ENCODE peak calls at places on chromosomes 5 and 9, in six cellular contexts. One of them, this sample, is unnamed.

GRCh38 chr9:91720746-91721705 is 229.0 kb downstream of the ROR2 start:
- DNase-seq in omental fat pad: no peak
- DNase-seq in Panc1: no peak
- DNase-seq in foreskin fibroblast: no peak
- DNase-seq in AG10803: no peak
- DNase-seq in kidney epithelial cell: no peak
- DNase-seq in this sample: no peak

GRCh38 chr5:78699565-78700143 is 51.1 kb upstream of the LHFPL2 start:
- DNase-seq in omental fat pad: no peak
- DNase-seq in Panc1: peak
- DNase-seq in foreskin fibroblast: peak
- DNase-seq in AG10803: peak
- DNase-seq in kidney epithelial cell: peak
- DNase-seq in this sample: no peak

GRCh38 chr5:119016125-119016774 is 27.9 kb upstream of the DTWD2 start:
- DNase-seq in omental fat pad: no peak
- DNase-seq in Panc1: no peak
- DNase-seq in foreskin fibroblast: no peak
- DNase-seq in AG10803: no peak
- DNase-seq in kidney epithelial cell: no peak
- DNase-seq in this sample: no peak

GRCh38 chr5:115209279-115209678 is 39.6 kb upstream of the TRIM36 start:
- DNase-seq in omental fat pad: no peak
- DNase-seq in Panc1: no peak
- DNase-seq in foreskin fibroblast: no peak
- DNase-seq in AG10803: no peak
- DNase-seq in kidney epithelial cell: no peak
- DNase-seq in this sample: no peak

GRCh38 chr5:16784088-16784487 is 152.0 kb downstream of the MYO10 start:
- DNase-seq in omental fat pad: no peak
- DNase-seq in Panc1: no peak
- DNase-seq in foreskin fibroblast: peak
- DNase-seq in AG10803: peak
- DNase-seq in kidney epithelial cell: peak
- DNase-seq in this sample: no peak

GRCh38 chr9:88672874-88673695 is 138.1 kb downstream of the NXNL2 start:
- DNase-seq in omental fat pad: no peak
- DNase-seq in Panc1: no peak
- DNase-seq in foreskin fibroblast: no peak
- DNase-seq in AG10803: no peak
- DNase-seq in kidney epithelial cell: no peak
- DNase-seq in this sample: no peak

GRCh38 chr5:136028782-136029742 is at the start of gene TGFBI:
- DNase-seq in omental fat pad: no peak
- DNase-seq in Panc1: no peak
- DNase-seq in foreskin fibroblast: peak
- DNase-seq in AG10803: peak
- DNase-seq in kidney epithelial cell: no peak
- DNase-seq in this sample: no peak

GRCh38 chr9:116499986-116500871 is 186.9 kb upstream of the TRIM32 start:
- DNase-seq in omental fat pad: no peak
- DNase-seq in Panc1: no peak
- DNase-seq in foreskin fibroblast: peak
- DNase-seq in AG10803: peak
- DNase-seq in kidney epithelial cell: peak
- DNase-seq in this sample: no peak

GRCh38 chr5:126003309-126003708 is 419.9 kb upstream of the GRAMD2B start:
- DNase-seq in omental fat pad: no peak
- DNase-seq in Panc1: no peak
- DNase-seq in foreskin fibroblast: peak
- DNase-seq in AG10803: peak
- DNase-seq in kidney epithelial cell: no peak
- DNase-seq in this sample: no peak

GRCh38 chr5:55994502-55994997 is at the start of gene IL6ST:
- DNase-seq in omental fat pad: peak
- DNase-seq in Panc1: no peak
- DNase-seq in foreskin fibroblast: peak
- DNase-seq in AG10803: peak
- DNase-seq in kidney epithelial cell: no peak
- DNase-seq in this sample: no peak
- TF ChIP-seq CTCF in omental fat pad: no peak
- TF ChIP-seq CTCF in Panc1: no peak
- TF ChIP-seq CTCF in foreskin fibroblast: no peak
- TF ChIP-seq CTCF in AG10803: no peak
- TF ChIP-seq CTCF in kidney epithelial cell: no peak
- TF ChIP-seq CTCF in this sample: no peak

GRCh38 chr5:138149530-138149929 is 10.3 kb upstream of the NME5 start:
- DNase-seq in omental fat pad: no peak
- DNase-seq in Panc1: no peak
- DNase-seq in foreskin fibroblast: peak
- DNase-seq in AG10803: no peak
- DNase-seq in kidney epithelial cell: no peak
- DNase-seq in this sample: no peak
- TF ChIP-seq CTCF in omental fat pad: no peak
- TF ChIP-seq CTCF in Panc1: no peak
- TF ChIP-seq CTCF in foreskin fibroblast: no peak
- TF ChIP-seq CTCF in AG10803: no peak
- TF ChIP-seq CTCF in kidney epithelial cell: no peak
- TF ChIP-seq CTCF in this sample: no peak

DNA sequence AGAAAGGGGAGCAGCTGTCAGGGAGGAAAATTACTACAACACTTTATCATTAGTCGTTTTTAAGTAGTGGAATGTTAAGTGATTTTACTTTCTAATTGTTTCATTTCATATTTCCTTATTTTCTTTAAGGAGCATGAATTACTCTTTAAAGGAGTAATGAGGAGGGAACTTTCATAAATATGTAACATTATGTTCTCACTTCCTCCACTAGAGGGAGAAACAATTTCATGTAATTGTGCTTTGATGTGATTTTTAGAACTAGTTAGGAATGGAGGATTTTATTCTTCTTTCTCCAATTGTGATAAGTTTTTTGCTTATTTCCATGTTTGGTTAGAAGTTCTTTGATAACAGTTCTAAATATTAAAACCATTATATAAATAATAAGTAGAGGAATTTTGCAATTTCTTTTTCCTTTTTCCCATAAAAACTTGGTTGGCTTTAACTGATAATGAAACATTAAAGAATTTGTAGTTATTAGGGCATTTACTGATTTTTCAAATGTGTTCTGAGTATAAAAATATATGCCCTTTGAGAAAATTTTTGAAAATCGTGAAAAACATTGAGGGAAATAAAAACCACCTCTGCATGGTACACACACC is 25.6 kb downstream of the CEP78 start:
- DNase-seq in omental fat pad: no peak
- DNase-seq in Panc1: no peak
- DNase-seq in foreskin fibroblast: peak
- DNase-seq in AG10803: peak
- DNase-seq in kidney epithelial cell: no peak
- DNase-seq in this sample: no peak
- TF ChIP-seq CTCF in omental fat pad: no peak
- TF ChIP-seq CTCF in Panc1: peak
- TF ChIP-seq CTCF in foreskin fibroblast: peak
- TF ChIP-seq CTCF in AG10803: peak
- TF ChIP-seq CTCF in kidney epithelial cell: peak
- TF ChIP-seq CTCF in this sample: peak

GRCh38 chr5:35436441-35437057 is 181.1 kb upstream of the SPEF2 start:
- DNase-seq in omental fat pad: no peak
- DNase-seq in Panc1: no peak
- DNase-seq in foreskin fibroblast: no peak
- DNase-seq in AG10803: peak
- DNase-seq in kidney epithelial cell: no peak
- DNase-seq in this sample: no peak
- TF ChIP-seq CTCF in omental fat pad: no peak
- TF ChIP-seq CTCF in Panc1: peak
- TF ChIP-seq CTCF in foreskin fibroblast: peak
- TF ChIP-seq CTCF in AG10803: peak
- TF ChIP-seq CTCF in kidney epithelial cell: peak
- TF ChIP-seq CTCF in this sample: peak

GRCh38 chr9:32398207-32398606 is 13.8 kb downstream of the ACO1 start:
- DNase-seq in omental fat pad: no peak
- DNase-seq in Panc1: no peak
- DNase-seq in foreskin fibroblast: no peak
- DNase-seq in AG10803: no peak
- DNase-seq in kidney epithelial cell: no peak
- DNase-seq in this sample: no peak

GRCh38 chr9:32394381-32395049 is 10.1 kb downstream of the ACO1 start:
- DNase-seq in omental fat pad: no peak
- DNase-seq in Panc1: no peak
- DNase-seq in foreskin fibroblast: no peak
- DNase-seq in AG10803: no peak
- DNase-seq in kidney epithelial cell: no peak
- DNase-seq in this sample: no peak

GRCh38 chr9:32399110-32399815 is 14.8 kb downstream of the ACO1 start:
- DNase-seq in omental fat pad: no peak
- DNase-seq in Panc1: no peak
- DNase-seq in foreskin fibroblast: peak
- DNase-seq in AG10803: no peak
- DNase-seq in kidney epithelial cell: no peak
- DNase-seq in this sample: no peak

GRCh38 chr9:32401471-32401870 is 17.0 kb downstream of the ACO1 start:
- DNase-seq in omental fat pad: no peak
- DNase-seq in Panc1: no peak
- DNase-seq in foreskin fibroblast: no peak
- DNase-seq in AG10803: no peak
- DNase-seq in kidney epithelial cell: no peak
- DNase-seq in this sample: no peak

DNA sequence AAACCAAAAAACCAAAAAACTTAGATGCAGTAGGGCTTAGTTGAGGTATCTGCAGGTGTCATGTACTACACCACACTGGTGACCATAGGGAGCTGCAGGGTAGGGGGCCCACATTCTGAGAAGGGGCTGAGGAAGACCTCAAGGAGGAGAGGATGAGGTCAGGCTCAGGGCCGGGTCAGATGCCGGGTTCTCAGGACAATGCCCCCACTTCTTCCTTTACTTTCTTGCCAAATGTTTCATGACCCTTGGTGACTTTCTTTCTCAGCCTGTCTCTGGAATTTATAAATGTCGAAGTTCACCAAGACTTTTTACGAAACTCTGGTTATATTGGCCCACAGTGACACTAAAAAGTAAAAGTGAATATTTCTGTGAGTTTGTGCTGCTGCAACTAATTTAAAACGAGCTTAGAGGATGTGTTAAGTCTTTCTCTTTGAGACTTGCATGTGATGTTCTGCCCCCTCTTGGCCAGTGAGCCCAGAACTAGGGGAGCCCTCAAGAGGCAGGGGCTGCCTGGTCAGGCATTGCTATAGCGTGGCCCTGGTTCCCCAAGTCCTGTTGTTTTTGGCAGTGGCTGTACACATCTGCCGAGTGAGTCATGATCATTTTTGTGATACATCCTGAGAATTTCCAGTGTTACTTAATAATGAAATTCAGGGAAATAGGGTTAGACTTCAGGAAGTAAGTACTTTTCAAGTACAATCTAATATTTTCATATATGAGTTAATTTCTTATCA is 11.2 kb downstream of the ACO1 start:
- DNase-seq in omental fat pad: no peak
- DNase-seq in Panc1: no peak
- DNase-seq in foreskin fibroblast: peak
- DNase-seq in AG10803: peak
- DNase-seq in kidney epithelial cell: peak
- DNase-seq in this sample: no peak
- TF ChIP-seq CTCF in omental fat pad: no peak
- TF ChIP-seq CTCF in Panc1: no peak
- TF ChIP-seq CTCF in foreskin fibroblast: peak
- TF ChIP-seq CTCF in AG10803: peak
- TF ChIP-seq CTCF in kidney epithelial cell: peak
- TF ChIP-seq CTCF in this sample: no peak

DNA sequence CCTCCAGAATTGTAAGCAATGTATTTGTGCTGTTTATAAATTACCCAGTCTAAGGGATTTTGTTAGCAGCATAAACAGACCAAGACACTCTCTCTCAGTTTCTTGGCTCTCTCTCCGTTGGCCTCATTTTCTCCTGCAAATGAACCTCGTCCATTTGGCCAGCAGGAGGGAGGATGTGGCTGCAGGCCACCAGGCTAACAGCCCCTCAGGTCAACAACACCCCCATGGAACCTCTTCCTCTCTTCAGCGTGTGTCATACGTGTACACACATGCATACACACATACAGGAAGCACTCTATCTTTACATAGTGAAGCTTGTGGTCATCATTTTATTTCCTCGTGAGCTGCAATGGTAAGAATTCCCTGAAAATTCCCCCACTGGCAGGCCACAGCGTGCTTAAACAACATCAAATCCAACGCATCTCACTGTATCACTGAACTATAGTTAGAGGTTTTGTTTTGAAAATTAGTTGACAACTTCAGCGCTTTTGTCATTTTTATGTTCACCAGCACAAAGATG is 62.8 kb upstream of the PPP1R26 start:
- DNase-seq in omental fat pad: no peak
- DNase-seq in Panc1: no peak
- DNase-seq in foreskin fibroblast: no peak
- DNase-seq in AG10803: no peak
- DNase-seq in kidney epithelial cell: no peak
- DNase-seq in this sample: no peak
- TF ChIP-seq CTCF in omental fat pad: no peak
- TF ChIP-seq CTCF in Panc1: no peak
- TF ChIP-seq CTCF in foreskin fibroblast: no peak
- TF ChIP-seq CTCF in AG10803: no peak
- TF ChIP-seq CTCF in kidney epithelial cell: no peak
- TF ChIP-seq CTCF in this sample: no peak

DNA sequence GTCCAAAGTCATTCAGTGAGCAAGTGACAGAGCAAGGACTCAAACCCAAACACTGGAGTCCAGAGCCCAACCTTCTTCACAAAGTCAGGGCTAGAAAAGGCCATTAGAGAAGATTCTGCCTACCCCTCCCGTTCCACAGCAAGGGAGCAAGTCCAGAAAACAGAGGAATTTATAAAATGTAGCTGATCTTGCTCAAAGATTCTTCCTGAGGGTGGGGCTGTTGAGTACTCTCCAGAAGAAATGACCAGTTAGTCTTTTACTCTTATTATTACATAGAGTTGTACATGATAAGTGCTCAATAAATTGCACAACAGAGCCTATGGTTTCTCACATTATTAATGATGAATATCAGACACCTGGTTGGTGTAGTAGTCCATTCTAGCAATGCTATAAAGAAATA is 39.3 kb upstream of the HMHB1 start:
- DNase-seq in omental fat pad: no peak
- DNase-seq in Panc1: no peak
- DNase-seq in foreskin fibroblast: no peak
- DNase-seq in AG10803: peak
- DNase-seq in kidney epithelial cell: no peak
- DNase-seq in this sample: no peak
- TF ChIP-seq CTCF in omental fat pad: no peak
- TF ChIP-seq CTCF in Panc1: no peak
- TF ChIP-seq CTCF in foreskin fibroblast: no peak
- TF ChIP-seq CTCF in AG10803: peak
- TF ChIP-seq CTCF in kidney epithelial cell: no peak
- TF ChIP-seq CTCF in this sample: no peak